ENCODE peak calls at places on chromosomes 3 and 15, in six cellular contexts. H, O, V, A, T and C are unnamed samples. For H3K27me3, the result is how much of the 10 kb centered on the place peaks cover.

GRCh38 chr3:128075516-128076464 is 23.6 kb downstream of the SEC61A1 start:
- DNase-seq in T (peak), V (no peak), A (peak), H (peak), O (peak), C (no peak)

GRCh38 chr3:156705761-156706631 is 31.6 kb downstream of the TIPARP start:
- DNase-seq in V (no peak), T (no peak), O (no peak), H (no peak), A (no peak), C (no peak)

GRCh38 chr3:97959863-97960262 is 12.4 kb downstream of the RIOX2 start:
- DNase-seq in H (no peak), O (no peak), V (no peak), A (no peak), T (no peak), C (no peak)

GRCh38 chr3:139113231-139113749 is 68.6 kb upstream of the PRR23C start:
- DNase-seq in A (no peak), H (no peak), T (peak), O (no peak), V (no peak), C (no peak)

GRCh38 chr3:134694946-134695543 is 44.2 kb upstream of the KY start:
- DNase-seq in H (no peak), A (no peak), O (no peak), V (no peak), T (no peak), C (no peak)

GRCh38 chr3:38029400-38030125 is at the start of gene PLCD1:
- DNase-seq in T (peak), H (peak), V (peak), A (no peak), O (peak), C (no peak)

GRCh38 chr3:177051419-177051818 is 145.9 kb downstream of the TBL1XR1 start:
- DNase-seq in T (no peak), A (peak), O (no peak), H (no peak), V (no peak), C (no peak)

GRCh38 chr3:153414972-153415371 is 252.9 kb downstream of the RAP2B start:
- DNase-seq in H (no peak), V (no peak), O (no peak), A (no peak), T (no peak), C (no peak)

GRCh38 chr3:184565421-184566211 is 4.0 kb downstream of the EPHB3 start:
- DNase-seq in V (peak), A (peak), T (no peak), O (peak), H (peak), C (peak)

GRCh38 chr3:180467177-180467576 is 134.8 kb upstream of the TTC14 start:
- DNase-seq in V (no peak), H (no peak), O (no peak), T (no peak), A (no peak), C (no peak)

GRCh38 chr3:109927161-109927560 is 589.8 kb upstream of the DPPA4 start:
- DNase-seq in T (no peak), O (no peak), V (peak), H (no peak), A (no peak), C (peak)

GRCh38 chr3:11445883-11446282 is 173.7 kb downstream of the ATG7 start:
- DNase-seq in A (no peak), V (no peak), T (no peak), H (no peak), O (no peak), C (no peak)

GRCh38 chr3:42159706-42160472 is 68.7 kb downstream of the TRAK1 start:
- DNase-seq in O (peak), A (peak), T (peak), V (peak), H (peak), C (no peak)

GRCh38 chr3:20340324-20340928 is 154.4 kb upstream of the SGO1 start:
- DNase-seq in A (peak), T (peak), O (peak), V (peak), H (no peak), C (peak)

DNA sequence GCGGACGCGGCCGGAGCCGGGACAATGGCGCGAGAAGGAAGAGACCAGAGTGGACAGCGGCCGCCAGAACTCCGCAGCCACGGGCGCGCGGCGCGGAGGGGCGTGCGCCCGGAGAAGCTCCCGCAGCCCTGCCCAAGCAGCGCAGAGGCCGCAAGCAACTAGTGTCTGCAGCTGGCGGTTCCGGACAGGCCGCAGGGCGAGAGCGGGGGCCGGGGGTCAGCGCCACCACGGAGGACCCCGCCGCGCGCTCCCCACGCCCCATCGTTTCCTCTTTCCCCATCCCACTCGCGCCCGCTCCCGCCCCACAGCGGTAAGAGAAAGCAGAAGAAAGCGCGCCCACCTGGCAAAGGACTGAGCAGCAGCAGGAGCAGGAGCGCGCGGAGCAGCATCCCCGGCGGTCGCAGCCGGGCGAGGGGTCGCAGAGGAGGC is 440 bp downstream of the PRTG start:
- DNase-seq in T (no peak), A (no peak), H (peak), V (peak), O (no peak), C (no peak)
- H3K27me3 ChIP-seq in T (under half), A (under half), H (under half), V (under half), O (under half), C (under half)

DNA sequence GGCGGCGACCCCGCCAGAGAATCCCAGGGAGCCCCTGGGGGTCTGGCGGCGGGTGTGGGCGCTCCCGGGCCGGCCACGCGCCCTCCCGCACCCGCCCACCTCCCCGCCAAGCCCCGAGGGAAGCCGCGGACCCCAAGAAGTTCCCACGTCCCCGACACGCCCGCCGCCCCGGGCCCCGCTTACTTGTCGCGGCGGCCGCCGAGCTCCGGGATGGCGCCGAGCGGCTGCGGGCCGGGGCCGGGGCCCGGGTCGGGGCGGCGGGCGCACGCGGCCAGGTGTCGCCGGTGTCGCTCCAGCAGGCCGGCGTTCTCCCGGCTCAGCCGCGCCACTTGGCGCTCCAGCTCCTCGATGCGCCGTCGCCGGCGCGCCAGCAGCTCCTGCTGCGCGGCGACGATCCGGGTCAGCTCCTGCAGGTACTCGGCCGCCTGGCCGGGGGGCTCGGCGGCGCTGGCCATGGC is 137.6 kb downstream of the NUP210 start:
- DNase-seq in A (no peak), H (no peak), O (no peak), T (no peak), V (peak), C (no peak)
- H3K4me3 ChIP-seq in A (no peak), H (peak), O (peak), T (no peak), V (peak), C (peak)

DNA sequence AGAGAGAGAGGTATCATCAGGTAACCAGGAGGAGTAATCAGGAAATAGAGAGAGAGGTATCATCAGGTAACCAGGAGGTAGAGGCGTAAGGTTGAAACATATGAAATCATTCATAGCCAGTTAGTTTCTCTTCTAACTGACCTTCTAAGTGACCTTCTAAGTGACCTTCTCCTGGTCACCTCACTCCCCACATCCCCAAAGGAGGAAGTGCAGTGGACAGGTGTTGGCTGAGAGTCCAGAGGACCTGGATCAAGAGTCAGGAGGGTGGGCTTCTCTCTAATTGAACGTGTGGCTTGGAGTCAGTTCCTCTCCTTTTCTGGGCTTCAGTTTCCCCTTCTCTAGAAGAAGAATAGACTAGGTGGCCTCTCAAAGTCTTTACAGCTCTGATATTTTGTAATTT is 121.3 kb upstream of the DLG1 start:
- DNase-seq in T (no peak), V (no peak), A (no peak), H (no peak), O (no peak), C (no peak)
- TF ChIP-seq CTCF in T (no peak), V (no peak), A (no peak), H (no peak), O (no peak), C (no peak)

GRCh38 chr15:66900586-66901310 is 164.7 kb upstream of the SMAD3 start:
- DNase-seq in V (no peak), A (no peak), O (no peak), H (no peak), T (no peak), C (no peak)
- H3K27me3 ChIP-seq in V (under half), A (under half), O (under half), H (under half), T (under half), C (under half)

GRCh38 chr15:36965561-36966342 is 134.6 kb downstream of the MEIS2 start:
- DNase-seq in T (no peak), H (no peak), V (no peak), O (no peak), A (no peak), C (no peak)
- H3K4me3 ChIP-seq in T (no peak), H (no peak), V (no peak), O (no peak), A (no peak), C (no peak)

DNA sequence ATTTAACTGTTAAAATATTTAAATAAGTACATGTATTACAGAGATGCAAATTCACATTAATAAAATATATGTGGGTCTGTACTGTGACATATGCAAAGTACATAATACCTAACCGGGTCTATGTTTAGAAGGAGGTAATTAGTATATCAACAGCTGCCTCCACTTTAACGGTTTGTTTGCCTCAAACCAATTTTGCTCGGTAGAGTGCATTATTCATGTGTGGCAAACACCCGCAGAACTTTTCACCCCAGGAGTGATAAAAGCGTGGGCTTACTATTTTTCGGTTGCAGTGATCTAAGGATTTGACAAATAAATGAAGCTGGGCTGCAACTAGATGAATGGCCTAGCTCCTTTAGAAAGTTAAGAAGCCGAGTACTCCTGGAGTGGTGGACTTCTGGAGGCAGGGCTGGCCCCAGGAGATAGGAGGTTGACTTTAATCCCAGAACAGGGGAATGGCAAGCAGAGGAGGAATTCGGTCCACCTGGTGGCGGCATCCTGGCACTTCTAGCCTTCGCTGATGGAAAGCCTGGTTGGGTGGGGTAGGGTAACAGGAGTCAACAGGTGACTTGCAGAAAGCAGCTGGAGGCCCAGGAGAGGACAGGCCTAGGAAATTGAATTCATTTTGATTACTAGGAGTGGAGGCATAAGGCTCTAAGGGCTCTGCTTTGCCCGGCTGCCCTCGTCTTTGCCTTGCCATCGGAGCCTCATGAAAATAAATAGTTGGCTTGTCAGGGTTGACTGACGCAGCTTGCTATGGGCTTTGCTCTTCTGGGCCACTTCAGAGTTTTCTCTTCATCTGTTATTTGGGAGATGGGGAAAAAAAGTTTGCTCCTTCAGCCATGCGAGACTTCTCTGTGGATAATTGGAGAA is 2.4 kb downstream of the SLCO3A1 start:
- DNase-seq in H (peak), T (no peak), O (peak), A (peak), V (peak), C (no peak)
- TF ChIP-seq CTCF in H (peak), T (no peak), O (no peak), A (peak), V (peak), C (peak)

DNA sequence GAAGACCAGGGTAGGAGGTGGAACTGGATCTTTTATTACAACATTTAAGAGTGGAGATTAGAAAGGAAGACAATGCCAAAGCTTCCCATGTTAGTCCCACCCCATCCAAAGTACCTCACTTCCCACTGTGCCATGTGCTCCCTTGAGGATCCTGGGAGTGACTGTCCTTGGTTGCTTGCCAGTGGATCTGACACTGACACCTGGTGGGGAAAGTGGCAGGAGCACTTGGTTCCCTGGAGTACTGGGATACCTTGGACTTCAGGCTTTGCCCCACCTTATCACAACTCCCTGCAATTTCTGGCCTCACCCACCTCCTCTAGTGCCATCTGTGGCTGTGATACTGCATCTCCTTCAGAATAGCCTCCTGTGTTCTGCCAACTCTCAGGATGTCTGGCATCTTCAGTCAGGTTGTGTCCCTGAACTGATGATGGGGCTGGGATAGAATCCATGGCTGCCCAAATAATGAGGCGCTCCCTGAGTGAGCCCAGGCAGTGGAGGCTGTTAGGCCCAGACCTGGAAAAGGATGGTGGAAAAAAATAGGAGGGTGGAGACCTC is 1.3 kb downstream of the ELL3 start:
- DNase-seq in T (no peak), O (peak), V (peak), H (peak), A (peak), C (no peak)
- H3K27me3 ChIP-seq in T (under half), O (under half), V (under half), H (under half), A (under half), C (under half)

GRCh38 chr15:95987886-95988573 is 342.5 kb upstream of the NR2F2 start:
- DNase-seq in T (no peak), V (no peak), H (no peak), O (no peak), A (no peak), C (no peak)
- H3K4me3 ChIP-seq in T (no peak), V (no peak), H (no peak), O (no peak), A (no peak), C (no peak)